ENCODE peak calls at places on chromosome 19, in six cellular contexts. S is foreskin fibroblast; H is NAMALWA; N is AG04450; O is stimulated activated CD8-positive, alpha-beta memory T cell treated with anti-CD3 and anti-CD28 coated beads, Interleukin-7, amount 100 ng/mL, for 24 hours; Q is RPMI7951. V is an unnamed sample.

GRCh38 chr19:1247747-1248453 is 483 bp upstream of the MIDN start:
- DNase-seq in S (no peak), H (no peak), N (no peak), O (no peak), Q (peak; percentile 56), V (no peak)

GRCh38 chr19:46426506-46427162 is 2.1 kb downstream of the PNMA8C start:
- DNase-seq in S (peak; percentile 69), H (no peak), N (peak; percentile 61), O (no peak), Q (no peak), V (no peak)

GRCh38 chr19:3506384-3507340 is 551 bp downstream of the FZR1 start:
- DNase-seq in S (no peak), H (peak; percentile 34), N (no peak), O (no peak), Q (no peak), V (peak; percentile 47)

GRCh38 chr19:30784850-30785459 is 412.8 kb downstream of the ZNF536 start:
- DNase-seq in S (no peak), H (peak; percentile 64), N (no peak), O (peak; percentile 37), Q (peak; percentile 30), V (peak; percentile 64)

GRCh38 chr19:2013683-2013961 is 1.9 kb downstream of the BTBD2 start:
- DNase-seq in S (no peak), H (no peak), N (no peak), O (no peak), Q (no peak), V (no peak)

GRCh38 chr19:18929311-18929710 is 9.8 kb downstream of the DDX49 start:
- DNase-seq in S (no peak), H (no peak), N (no peak), O (no peak), Q (no peak), V (no peak)

GRCh38 chr19:44909775-44910174 is 4.2 kb downstream of the APOE start:
- DNase-seq in S (no peak), H (no peak), N (no peak), O (no peak), Q (no peak), V (no peak)

GRCh38 chr19:362683-363082 is 18.1 kb upstream of the MIER2 start:
- DNase-seq in S (no peak), H (no peak), N (no peak), O (no peak), Q (no peak), V (no peak)

GRCh38 chr19:10116866-10117616 is 2.7 kb downstream of the EIF3G start:
- DNase-seq in S (no peak), H (no peak), N (no peak), O (no peak), Q (no peak), V (no peak)

GRCh38 chr19:6000228-6000847 is 22.4 kb upstream of the RANBP3 start:
- DNase-seq in S (no peak), H (no peak), N (no peak), O (no peak), Q (no peak), V (no peak)

GRCh38 chr19:13794388-13794751 is 873 bp upstream of the ZSWIM4 start:
- DNase-seq in S (peak; percentile 92), H (no peak), N (peak; percentile 87), O (no peak), Q (peak; percentile 93), V (no peak)

GRCh38 chr19:2079865-2080301 is 16.2 kb downstream of the MOB3A start:
- DNase-seq in S (no peak), H (no peak), N (no peak), O (no peak), Q (no peak), V (no peak)

GRCh38 chr19:4557971-4558941 is 1.2 kb downstream of the SEMA6B start:
- DNase-seq in S (no peak), H (no peak), N (no peak), O (no peak), Q (no peak), V (peak; percentile 47)

GRCh38 chr19:3145909-3146676 is 10.3 kb downstream of the GNA15 start:
- DNase-seq in S (no peak), H (no peak), N (no peak), O (no peak), Q (no peak), V (no peak)

GRCh38 chr19:16462757-16463250 is 9.0 kb downstream of the EPS15L1 start:
- DNase-seq in S (no peak), H (no peak), N (no peak), O (no peak), Q (peak; percentile 36), V (no peak)

GRCh38 chr19:10884273-10884672 is 12.9 kb downstream of the CARM1 start:
- DNase-seq in S (peak; percentile 84), H (no peak), N (no peak), O (no peak), Q (peak; percentile 32), V (no peak)

GRCh38 chr19:16608290-16608704 is 19.7 kb downstream of the MED26 start:
- DNase-seq in S (peak; percentile 89), H (no peak), N (peak; percentile 56), O (no peak), Q (no peak), V (no peak)

GRCh38 chr19:10430505-10431253 is 10.3 kb downstream of the PDE4A start:
- DNase-seq in S (peak; percentile 45), H (no peak), N (no peak), O (no peak), Q (peak; percentile 67), V (no peak)

GRCh38 chr19:18940791-18941627 is at the start of gene HOMER3:
- DNase-seq in S (peak; percentile 39), H (peak; percentile 44), N (no peak), O (peak; percentile 57), Q (peak; percentile 57), V (peak; percentile 78)

GRCh38 chr19:18932216-18932841 is 8.7 kb downstream of the HOMER3 start:
- DNase-seq in S (peak; percentile 32), H (peak; percentile 84), N (no peak), O (peak; percentile 80), Q (peak; percentile 27), V (peak; percentile 58)

GRCh38 chr19:40147693-40148347 is 43.4 kb upstream of the MAP3K10 start:
- DNase-seq in S (peak; percentile 48), H (no peak), N (peak; percentile 38), O (no peak), Q (peak; percentile 83), V (no peak)

GRCh38 chr19:18425515-18426415 is 6.6 kb downstream of the SSBP4 start:
- DNase-seq in S (peak; percentile 66), H (no peak), N (no peak), O (no peak), Q (peak; percentile 41), V (no peak)

GRCh38 chr19:12095111-12095790 is 30.7 kb downstream of the ZNF844 start:
- DNase-seq in S (peak; percentile 61), H (no peak), N (peak; percentile 15), O (no peak), Q (no peak), V (no peak)

GRCh38 chr19:36638862-36639510 is 27.7 kb downstream of the ZNF461 start:
- DNase-seq in S (no peak), H (peak; percentile 2), N (no peak), O (no peak), Q (peak; percentile 11), V (no peak)